ENCODE peak calls at places on chromosomes 11 and 22, in five cellular contexts. F is fibroblast of lung, Z is thoracic aorta, N is adrenal gland, B is RWPE1. S is an unnamed sample.

GRCh38 chr11:18061351-18061750 is 15.3 kb upstream of the TPH1 start:
- DNase-seq in F (no peak), Z (no peak), N (no peak), B (no peak), S (no peak)

GRCh38 chr11:9594267-9595046 is 21.0 kb downstream of the WEE1 start:
- DNase-seq in F (peak), Z (no peak), N (no peak), B (no peak), S (no peak)

GRCh38 chr11:29171350-29171950 is 845.4 kb downstream of the KCNA4 start:
- DNase-seq in F (peak), Z (no peak), N (no peak), B (no peak), S (peak)

GRCh38 chr11:1223346-1224108 is 661 bp downstream of the MUC5B start:
- DNase-seq in F (no peak), Z (no peak), N (peak), B (no peak), S (no peak)

GRCh38 chr22:19663286-19663815 is 51.0 kb upstream of the SEPTIN5 start:
- DNase-seq in F (peak), Z (no peak), N (peak), B (no peak), S (peak)

GRCh38 chr11:111730871-111731591 is 35.2 kb downstream of the PPP2R1B start:
- DNase-seq in F (peak), Z (no peak), N (peak), B (no peak), S (no peak)

GRCh38 chr22:18970180-18970947 is 34.3 kb upstream of the PRODH start:
- DNase-seq in F (peak), Z (no peak), N (no peak), B (no peak), S (no peak)

GRCh38 chr11:10139656-10140055 is 154.4 kb downstream of the SBF2 start:
- DNase-seq in F (peak), Z (no peak), N (no peak), B (peak), S (peak)

GRCh38 chr11:3046190-3046589 is 11.0 kb downstream of the CARS1 start:
- DNase-seq in F (no peak), Z (no peak), N (no peak), B (no peak), S (no peak)
- TF ChIP-seq CTCF in F (peak), Z (no peak), N (no peak), B (no peak), S (peak)

DNA sequence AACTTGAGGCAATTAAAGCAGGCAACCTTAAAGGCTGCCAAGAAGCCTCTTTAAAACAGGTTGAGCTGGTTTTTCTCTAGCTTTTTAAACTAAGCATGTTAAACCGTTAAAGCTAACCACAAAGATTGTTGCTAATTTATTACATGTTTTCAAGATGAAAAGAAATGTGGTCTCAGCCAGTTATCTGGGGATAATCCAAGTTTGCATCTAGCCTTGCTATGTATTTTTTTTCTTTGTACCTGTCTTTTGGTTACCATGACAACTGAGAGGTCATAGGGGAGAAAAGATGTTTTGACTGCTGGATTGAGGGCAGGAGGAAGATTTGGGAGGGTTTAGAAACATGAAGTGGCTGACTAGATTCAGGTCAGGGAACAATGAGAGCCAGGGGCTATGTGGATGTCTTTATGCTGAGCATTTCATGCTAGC is 19.2 kb upstream of the PGM2L1 start:
- DNase-seq in F (peak), Z (no peak), N (no peak), B (peak), S (peak)
- TF ChIP-seq CTCF in F (no peak), Z (no peak), N (no peak), B (no peak), S (no peak)

GRCh38 chr11:63833048-63833447 is 5.9 kb upstream of the MARK2 start:
- DNase-seq in F (no peak), Z (no peak), N (no peak), B (no peak), S (no peak)

GRCh38 chr11:63826471-63827190 is 12.3 kb upstream of the MARK2 start:
- DNase-seq in F (no peak), Z (no peak), N (no peak), B (no peak), S (no peak)

GRCh38 chr11:63831326-63831725 is 7.6 kb upstream of the MARK2 start:
- DNase-seq in F (no peak), Z (no peak), N (no peak), B (no peak), S (no peak)

GRCh38 chr11:63832336-63832735 is 6.6 kb upstream of the MARK2 start:
- DNase-seq in F (no peak), Z (no peak), N (no peak), B (no peak), S (no peak)

DNA sequence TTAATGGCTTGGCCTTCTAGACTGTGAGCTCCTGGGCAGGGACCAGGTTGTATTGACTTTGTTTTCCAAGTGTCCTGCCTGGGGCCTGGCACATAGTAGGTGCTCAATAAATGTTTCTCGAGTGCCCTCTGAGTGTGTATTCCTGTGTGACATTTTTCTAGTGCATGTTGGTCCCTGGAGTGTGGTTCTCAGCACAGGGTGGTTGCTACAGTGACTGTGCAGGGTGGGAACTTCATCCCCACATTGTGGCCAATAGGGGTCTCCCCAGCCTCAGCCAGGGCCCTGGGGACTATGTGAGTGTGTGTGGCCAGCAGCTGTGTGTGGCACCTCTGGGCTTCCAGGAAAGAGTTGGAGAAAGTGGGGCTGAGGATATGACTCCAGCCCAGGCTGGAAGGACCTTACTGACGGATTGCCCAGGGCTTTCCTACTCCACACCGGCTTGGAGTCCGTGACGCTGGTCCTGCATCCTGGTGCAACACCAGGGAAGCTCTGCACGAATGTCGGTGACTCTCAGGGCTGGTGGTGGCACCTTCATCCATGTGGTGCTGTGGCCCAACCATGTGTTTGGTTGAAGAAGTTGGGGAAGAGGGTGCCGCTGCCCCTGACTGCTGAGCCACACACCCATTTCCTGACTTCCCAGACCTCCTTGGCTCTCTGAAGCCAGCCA is 9.0 kb upstream of the MARK2 start:
- DNase-seq in F (peak), Z (no peak), N (no peak), B (no peak), S (peak)
- TF ChIP-seq CTCF in F (peak), Z (no peak), N (no peak), B (no peak), S (peak)

GRCh38 chr11:6755953-6756347 is 15.8 kb downstream of the OR2AG2 start:
- DNase-seq in F (no peak), Z (no peak), N (no peak), B (no peak), S (no peak)

GRCh38 chr11:6755303-6755952 is 16.3 kb downstream of the OR2AG2 start:
- DNase-seq in F (no peak), Z (no peak), N (peak), B (peak), S (peak)

DNA sequence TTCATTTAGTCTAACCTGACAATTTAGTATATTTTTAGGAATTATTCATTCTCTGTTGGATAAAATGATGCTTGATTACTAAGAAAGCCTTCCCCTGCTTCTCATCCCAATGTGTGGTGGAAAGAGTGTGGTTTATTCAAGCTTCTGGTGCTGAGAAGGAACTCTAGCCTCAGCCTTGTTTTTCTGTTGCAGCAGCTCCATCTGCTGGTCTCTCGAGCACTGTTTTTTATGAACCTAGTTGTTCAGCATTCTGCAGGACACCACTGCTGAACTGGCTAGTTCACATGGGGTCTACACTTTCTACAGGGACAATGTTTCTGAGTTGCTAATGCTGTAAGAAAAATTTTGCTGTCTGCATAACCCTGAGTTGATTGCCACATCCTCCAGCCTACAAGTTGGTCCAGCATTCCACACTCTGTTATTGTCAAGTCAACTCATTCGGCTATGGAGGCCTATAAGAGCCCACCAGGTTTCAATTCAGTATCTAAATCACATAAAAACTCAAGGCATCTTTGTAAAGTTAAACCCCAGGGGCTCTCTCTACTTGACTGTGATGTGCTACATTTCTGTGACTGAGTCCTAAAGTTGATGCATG is 14.3 kb downstream of the OR2AG2 start:
- DNase-seq in F (peak), Z (no peak), N (peak), B (peak), S (peak)
- TF ChIP-seq CTCF in F (peak), Z (peak), N (peak), B (peak), S (peak)

GRCh38 chr11:66313321-66314185 is 3.3 kb downstream of the CD248 start:
- DNase-seq in F (peak), Z (no peak), N (no peak), B (no peak), S (no peak)
- TF ChIP-seq CTCF in F (peak), Z (no peak), N (no peak), B (no peak), S (peak)

S was measured in HFFc6.